ENCODE peak calls at places on chromosomes 7 and 10, in nine cellular contexts. One of them, this sample, is unnamed.

GRCh38 chr10:3526721-3527120 is 258.3 kb downstream of the KLF6 start:
- DNase-seq in heart right ventricle: no peak
- DNase-seq in dorsolateral prefrontal cortex: no peak
- DNase-seq in GM13976: no peak
- DNase-seq in astrocyte of the hippocampus: peak; percentile 75
- DNase-seq in activated gamma-delta T cell: no peak
- DNase-seq in activated naive CD4-positive, alpha-beta T cell treated with Interleukin-2 at 50 U/mL for 16 hours: no peak
- DNase-seq in activated CD8-positive, alpha-beta memory T cell treated with anti-CD3 and anti-CD28 coated beads for 4 hours: no peak
- DNase-seq in H54: no peak
- DNase-seq in this sample: no peak

GRCh38 chr7:2670171-2670570 is 17.8 kb upstream of the AMZ1 start:
- DNase-seq in heart right ventricle: no peak
- DNase-seq in dorsolateral prefrontal cortex: no peak
- DNase-seq in GM13976: no peak
- DNase-seq in astrocyte of the hippocampus: no peak
- DNase-seq in activated gamma-delta T cell: no peak
- DNase-seq in activated naive CD4-positive, alpha-beta T cell treated with Interleukin-2 at 50 U/mL for 16 hours: no peak
- DNase-seq in activated CD8-positive, alpha-beta memory T cell treated with anti-CD3 and anti-CD28 coated beads for 4 hours: no peak
- DNase-seq in H54: no peak
- DNase-seq in this sample: no peak

GRCh38 chr10:12635127-12635541 is 285.8 kb downstream of the CAMK1D start:
- DNase-seq in heart right ventricle: no peak
- DNase-seq in dorsolateral prefrontal cortex: no peak
- DNase-seq in GM13976: no peak
- DNase-seq in astrocyte of the hippocampus: no peak
- DNase-seq in activated gamma-delta T cell: no peak
- DNase-seq in activated naive CD4-positive, alpha-beta T cell treated with Interleukin-2 at 50 U/mL for 16 hours: peak; percentile 29
- DNase-seq in activated CD8-positive, alpha-beta memory T cell treated with anti-CD3 and anti-CD28 coated beads for 4 hours: no peak
- DNase-seq in H54: no peak
- DNase-seq in this sample: peak; percentile 41

GRCh38 chr10:113947138-113948011 is 92.9 kb downstream of the NHLRC2 start:
- DNase-seq in heart right ventricle: no peak
- DNase-seq in dorsolateral prefrontal cortex: no peak
- DNase-seq in GM13976: no peak
- DNase-seq in astrocyte of the hippocampus: peak; percentile 41
- DNase-seq in activated gamma-delta T cell: no peak
- DNase-seq in activated naive CD4-positive, alpha-beta T cell treated with Interleukin-2 at 50 U/mL for 16 hours: no peak
- DNase-seq in activated CD8-positive, alpha-beta memory T cell treated with anti-CD3 and anti-CD28 coated beads for 4 hours: no peak
- DNase-seq in H54: no peak
- DNase-seq in this sample: peak; percentile 46

GRCh38 chr10:52491246-52492000 is 177.3 kb downstream of the DKK1 start:
- DNase-seq in heart right ventricle: no peak
- DNase-seq in dorsolateral prefrontal cortex: no peak
- DNase-seq in GM13976: no peak
- DNase-seq in astrocyte of the hippocampus: no peak
- DNase-seq in activated gamma-delta T cell: no peak
- DNase-seq in activated naive CD4-positive, alpha-beta T cell treated with Interleukin-2 at 50 U/mL for 16 hours: no peak
- DNase-seq in activated CD8-positive, alpha-beta memory T cell treated with anti-CD3 and anti-CD28 coated beads for 4 hours: no peak
- DNase-seq in H54: no peak
- DNase-seq in this sample: no peak

GRCh38 chr7:16695621-16696237 is 49.7 kb downstream of the BZW2 start:
- DNase-seq in heart right ventricle: no peak
- DNase-seq in dorsolateral prefrontal cortex: no peak
- DNase-seq in GM13976: no peak
- DNase-seq in astrocyte of the hippocampus: peak; percentile 81
- DNase-seq in activated gamma-delta T cell: no peak
- DNase-seq in activated naive CD4-positive, alpha-beta T cell treated with Interleukin-2 at 50 U/mL for 16 hours: no peak
- DNase-seq in activated CD8-positive, alpha-beta memory T cell treated with anti-CD3 and anti-CD28 coated beads for 4 hours: no peak
- DNase-seq in H54: peak; percentile 31
- DNase-seq in this sample: peak; percentile 21

GRCh38 chr7:7920481-7920880 is 48.1 kb upstream of the GLCCI1 start:
- DNase-seq in heart right ventricle: no peak
- DNase-seq in dorsolateral prefrontal cortex: no peak
- DNase-seq in GM13976: peak; percentile 44
- DNase-seq in astrocyte of the hippocampus: peak; percentile 15
- DNase-seq in activated gamma-delta T cell: no peak
- DNase-seq in activated naive CD4-positive, alpha-beta T cell treated with Interleukin-2 at 50 U/mL for 16 hours: peak; percentile 4
- DNase-seq in activated CD8-positive, alpha-beta memory T cell treated with anti-CD3 and anti-CD28 coated beads for 4 hours: no peak
- DNase-seq in H54: no peak
- DNase-seq in this sample: peak; percentile 86

GRCh38 chr7:104980969-104981670 is 32.9 kb upstream of the KMT2E start:
- DNase-seq in heart right ventricle: no peak
- DNase-seq in dorsolateral prefrontal cortex: no peak
- DNase-seq in GM13976: peak; percentile 62
- DNase-seq in astrocyte of the hippocampus: peak; percentile 65
- DNase-seq in activated gamma-delta T cell: no peak
- DNase-seq in activated naive CD4-positive, alpha-beta T cell treated with Interleukin-2 at 50 U/mL for 16 hours: no peak
- DNase-seq in activated CD8-positive, alpha-beta memory T cell treated with anti-CD3 and anti-CD28 coated beads for 4 hours: no peak
- DNase-seq in H54: no peak
- DNase-seq in this sample: peak; percentile 68

GRCh38 chr10:52609601-52610240 is 162.9 kb downstream of the MBL2 start:
- DNase-seq in heart right ventricle: no peak
- DNase-seq in dorsolateral prefrontal cortex: no peak
- DNase-seq in GM13976: no peak
- DNase-seq in astrocyte of the hippocampus: no peak
- DNase-seq in activated gamma-delta T cell: no peak
- DNase-seq in activated naive CD4-positive, alpha-beta T cell treated with Interleukin-2 at 50 U/mL for 16 hours: no peak
- DNase-seq in activated CD8-positive, alpha-beta memory T cell treated with anti-CD3 and anti-CD28 coated beads for 4 hours: no peak
- DNase-seq in H54: no peak
- DNase-seq in this sample: no peak

GRCh38 chr10:102605712-102606111 is 38.6 kb upstream of the TRIM8 start:
- DNase-seq in heart right ventricle: no peak
- DNase-seq in dorsolateral prefrontal cortex: no peak
- DNase-seq in GM13976: no peak
- DNase-seq in astrocyte of the hippocampus: peak; percentile 66
- DNase-seq in activated gamma-delta T cell: no peak
- DNase-seq in activated naive CD4-positive, alpha-beta T cell treated with Interleukin-2 at 50 U/mL for 16 hours: no peak
- DNase-seq in activated CD8-positive, alpha-beta memory T cell treated with anti-CD3 and anti-CD28 coated beads for 4 hours: no peak
- DNase-seq in H54: no peak
- DNase-seq in this sample: no peak

GRCh38 chr10:97047788-97048187 is 138.0 kb downstream of the SLIT1 start:
- DNase-seq in heart right ventricle: no peak
- DNase-seq in dorsolateral prefrontal cortex: no peak
- DNase-seq in GM13976: no peak
- DNase-seq in astrocyte of the hippocampus: no peak
- DNase-seq in activated gamma-delta T cell: no peak
- DNase-seq in activated naive CD4-positive, alpha-beta T cell treated with Interleukin-2 at 50 U/mL for 16 hours: no peak
- DNase-seq in activated CD8-positive, alpha-beta memory T cell treated with anti-CD3 and anti-CD28 coated beads for 4 hours: no peak
- DNase-seq in H54: no peak
- DNase-seq in this sample: no peak

GRCh38 chr7:390761-391410 is 100.9 kb downstream of the FOXL3 start:
- DNase-seq in heart right ventricle: no peak
- DNase-seq in dorsolateral prefrontal cortex: peak; percentile 27
- DNase-seq in GM13976: peak; percentile 22
- DNase-seq in astrocyte of the hippocampus: no peak
- DNase-seq in activated gamma-delta T cell: no peak
- DNase-seq in activated naive CD4-positive, alpha-beta T cell treated with Interleukin-2 at 50 U/mL for 16 hours: no peak
- DNase-seq in activated CD8-positive, alpha-beta memory T cell treated with anti-CD3 and anti-CD28 coated beads for 4 hours: no peak
- DNase-seq in H54: no peak
- DNase-seq in this sample: no peak

GRCh38 chr10:107914450-107915276 is 750.2 kb upstream of the SORCS1 start:
- DNase-seq in heart right ventricle: no peak
- DNase-seq in dorsolateral prefrontal cortex: peak; percentile 32
- DNase-seq in GM13976: peak; percentile 36
- DNase-seq in astrocyte of the hippocampus: peak; percentile 7
- DNase-seq in activated gamma-delta T cell: peak; percentile 12
- DNase-seq in activated naive CD4-positive, alpha-beta T cell treated with Interleukin-2 at 50 U/mL for 16 hours: no peak
- DNase-seq in activated CD8-positive, alpha-beta memory T cell treated with anti-CD3 and anti-CD28 coated beads for 4 hours: no peak
- DNase-seq in H54: no peak
- DNase-seq in this sample: no peak

GRCh38 chr10:5996696-5997095 is 19.4 kb upstream of the IL15RA start:
- DNase-seq in heart right ventricle: no peak
- DNase-seq in dorsolateral prefrontal cortex: no peak
- DNase-seq in GM13976: no peak
- DNase-seq in astrocyte of the hippocampus: no peak
- DNase-seq in activated gamma-delta T cell: no peak
- DNase-seq in activated naive CD4-positive, alpha-beta T cell treated with Interleukin-2 at 50 U/mL for 16 hours: no peak
- DNase-seq in activated CD8-positive, alpha-beta memory T cell treated with anti-CD3 and anti-CD28 coated beads for 4 hours: no peak
- DNase-seq in H54: no peak
- DNase-seq in this sample: no peak

GRCh38 chr10:17409170-17409733 is 45.1 kb downstream of the ST8SIA6 start:
- DNase-seq in heart right ventricle: no peak
- DNase-seq in dorsolateral prefrontal cortex: no peak
- DNase-seq in GM13976: no peak
- DNase-seq in astrocyte of the hippocampus: peak; percentile 11
- DNase-seq in activated gamma-delta T cell: no peak
- DNase-seq in activated naive CD4-positive, alpha-beta T cell treated with Interleukin-2 at 50 U/mL for 16 hours: no peak
- DNase-seq in activated CD8-positive, alpha-beta memory T cell treated with anti-CD3 and anti-CD28 coated beads for 4 hours: no peak
- DNase-seq in H54: no peak
- DNase-seq in this sample: peak; percentile 7

GRCh38 chr7:101861223-101861775 is 43.9 kb downstream of the CUX1 start:
- DNase-seq in heart right ventricle: no peak
- DNase-seq in dorsolateral prefrontal cortex: no peak
- DNase-seq in GM13976: no peak
- DNase-seq in astrocyte of the hippocampus: no peak
- DNase-seq in activated gamma-delta T cell: no peak
- DNase-seq in activated naive CD4-positive, alpha-beta T cell treated with Interleukin-2 at 50 U/mL for 16 hours: no peak
- DNase-seq in activated CD8-positive, alpha-beta memory T cell treated with anti-CD3 and anti-CD28 coated beads for 4 hours: no peak
- DNase-seq in H54: no peak
- DNase-seq in this sample: no peak

GRCh38 chr7:78326870-78327269 is 528.3 kb downstream of the PHTF2 start:
- DNase-seq in heart right ventricle: peak; percentile 25
- DNase-seq in dorsolateral prefrontal cortex: peak; percentile 32
- DNase-seq in GM13976: no peak
- DNase-seq in astrocyte of the hippocampus: peak; percentile 70
- DNase-seq in activated gamma-delta T cell: no peak
- DNase-seq in activated naive CD4-positive, alpha-beta T cell treated with Interleukin-2 at 50 U/mL for 16 hours: no peak
- DNase-seq in activated CD8-positive, alpha-beta memory T cell treated with anti-CD3 and anti-CD28 coated beads for 4 hours: no peak
- DNase-seq in H54: no peak
- DNase-seq in this sample: no peak

GRCh38 chr7:149635561-149636329 is 137.6 kb downstream of the ZNF467 start:
- DNase-seq in heart right ventricle: no peak
- DNase-seq in dorsolateral prefrontal cortex: no peak
- DNase-seq in GM13976: no peak
- DNase-seq in astrocyte of the hippocampus: no peak
- DNase-seq in activated gamma-delta T cell: no peak
- DNase-seq in activated naive CD4-positive, alpha-beta T cell treated with Interleukin-2 at 50 U/mL for 16 hours: no peak
- DNase-seq in activated CD8-positive, alpha-beta memory T cell treated with anti-CD3 and anti-CD28 coated beads for 4 hours: no peak
- DNase-seq in H54: no peak
- DNase-seq in this sample: peak; percentile 18

GRCh38 chr7:151374139-151374538 is 32.5 kb downstream of the NUB1 start:
- DNase-seq in heart right ventricle: no peak
- DNase-seq in dorsolateral prefrontal cortex: peak; percentile 30
- DNase-seq in GM13976: peak; percentile 21
- DNase-seq in astrocyte of the hippocampus: no peak
- DNase-seq in activated gamma-delta T cell: no peak
- DNase-seq in activated naive CD4-positive, alpha-beta T cell treated with Interleukin-2 at 50 U/mL for 16 hours: no peak
- DNase-seq in activated CD8-positive, alpha-beta memory T cell treated with anti-CD3 and anti-CD28 coated beads for 4 hours: no peak
- DNase-seq in H54: no peak
- DNase-seq in this sample: no peak

GRCh38 chr10:79053081-79053434 is 15.7 kb upstream of the ZMIZ1 start:
- DNase-seq in heart right ventricle: no peak
- DNase-seq in dorsolateral prefrontal cortex: no peak
- DNase-seq in GM13976: no peak
- DNase-seq in astrocyte of the hippocampus: no peak
- DNase-seq in activated gamma-delta T cell: no peak
- DNase-seq in activated naive CD4-positive, alpha-beta T cell treated with Interleukin-2 at 50 U/mL for 16 hours: no peak
- DNase-seq in activated CD8-positive, alpha-beta memory T cell treated with anti-CD3 and anti-CD28 coated beads for 4 hours: no peak
- DNase-seq in H54: no peak
- DNase-seq in this sample: no peak

GRCh38 chr10:88456730-88457129 is 126.4 kb downstream of the RNLS start:
- DNase-seq in heart right ventricle: no peak
- DNase-seq in dorsolateral prefrontal cortex: no peak
- DNase-seq in GM13976: no peak
- DNase-seq in astrocyte of the hippocampus: peak; percentile 32
- DNase-seq in activated gamma-delta T cell: no peak
- DNase-seq in activated naive CD4-positive, alpha-beta T cell treated with Interleukin-2 at 50 U/mL for 16 hours: no peak
- DNase-seq in activated CD8-positive, alpha-beta memory T cell treated with anti-CD3 and anti-CD28 coated beads for 4 hours: no peak
- DNase-seq in H54: no peak
- DNase-seq in this sample: no peak

GRCh38 chr10:15879663-15880062 is 19.4 kb upstream of the MINDY3 start:
- DNase-seq in heart right ventricle: no peak
- DNase-seq in dorsolateral prefrontal cortex: no peak
- DNase-seq in GM13976: no peak
- DNase-seq in astrocyte of the hippocampus: no peak
- DNase-seq in activated gamma-delta T cell: no peak
- DNase-seq in activated naive CD4-positive, alpha-beta T cell treated with Interleukin-2 at 50 U/mL for 16 hours: no peak
- DNase-seq in activated CD8-positive, alpha-beta memory T cell treated with anti-CD3 and anti-CD28 coated beads for 4 hours: no peak
- DNase-seq in H54: no peak
- DNase-seq in this sample: no peak

GRCh38 chr7:132500727-132501410 is 75.4 kb downstream of the PLXNA4 start:
- DNase-seq in heart right ventricle: peak; percentile 55
- DNase-seq in dorsolateral prefrontal cortex: peak; percentile 41
- DNase-seq in GM13976: no peak
- DNase-seq in astrocyte of the hippocampus: peak; percentile 68
- DNase-seq in activated gamma-delta T cell: no peak
- DNase-seq in activated naive CD4-positive, alpha-beta T cell treated with Interleukin-2 at 50 U/mL for 16 hours: no peak
- DNase-seq in activated CD8-positive, alpha-beta memory T cell treated with anti-CD3 and anti-CD28 coated beads for 4 hours: no peak
- DNase-seq in H54: no peak
- DNase-seq in this sample: no peak